ENCODE peak calls at places on chromosomes 7 and 10, in five cellular contexts. P is fibroblast of the aortic adventitia; V is activated CD8-positive, alpha-beta memory T cell treated with anti-CD3 and anti-CD28 coated beads, Interleukin-2, amount 50 U/mL, for 4 hours; B is SK-N-SH; E is neural progenitor cell. C is an unnamed sample.

GRCh38 chr7:99631311-99632109 is 14.8 kb downstream of the ZSCAN25 start:
- DNase-seq in P (peak), V (peak), B (no peak), E (peak), C (no peak)

GRCh38 chr10:6667679-6668270 is 87.7 kb upstream of the PRKCQ start:
- DNase-seq in P (peak), V (peak), B (peak), E (peak), C (peak)

GRCh38 chr7:2172311-2173183 is 60.2 kb downstream of the MAD1L1 start:
- DNase-seq in P (peak), V (no peak), B (peak), E (no peak), C (no peak)

GRCh38 chr7:81816312-81816711 is 46.5 kb upstream of the HGF start:
- DNase-seq in P (no peak), V (no peak), B (peak), E (no peak), C (no peak)

GRCh38 chr10:59361659-59362183 is 628 bp downstream of the FAM13C start:
- DNase-seq in P (no peak), V (no peak), B (no peak), E (no peak), C (no peak)

GRCh38 chr10:106780593-106781088 is 383.9 kb downstream of the SORCS1 start:
- DNase-seq in P (no peak), V (no peak), B (no peak), E (no peak), C (no peak)

GRCh38 chr7:3289996-3290395 is 11.1 kb upstream of the SDK1 start:
- DNase-seq in P (peak), V (no peak), B (no peak), E (no peak), C (no peak)

GRCh38 chr10:12103743-12104142 is 25.7 kb upstream of the SEC61A2 start:
- DNase-seq in P (no peak), V (no peak), B (no peak), E (no peak), C (no peak)

GRCh38 chr10:71548494-71548846 is 151.8 kb downstream of the CDH23 start:
- DNase-seq in P (no peak), V (no peak), B (no peak), E (peak), C (peak)

GRCh38 chr7:30556854-30557644 is 37.6 kb upstream of the GARS1 start:
- DNase-seq in P (peak), V (no peak), B (no peak), E (peak), C (no peak)

GRCh38 chr7:2052657-2053048 is 180.1 kb downstream of the MAD1L1 start:
- DNase-seq in P (no peak), V (no peak), B (no peak), E (no peak), C (no peak)

GRCh38 chr7:85705076-85705475 is 518.2 kb upstream of the SEMA3D start:
- DNase-seq in P (no peak), V (no peak), B (no peak), E (no peak), C (no peak)

GRCh38 chr7:39085590-39086049 is 107.9 kb downstream of the POU6F2 start:
- DNase-seq in P (peak), V (no peak), B (no peak), E (peak), C (no peak)

GRCh38 chr10:60747817-60748469 is 30.3 kb upstream of the CDK1 start:
- DNase-seq in P (no peak), V (no peak), B (no peak), E (no peak), C (no peak)

GRCh38 chr7:74625446-74625845 is 32.1 kb upstream of the GTF2I start:
- DNase-seq in P (peak), V (no peak), B (no peak), E (no peak), C (peak)

GRCh38 chr7:47478926-47479791 is 102.8 kb downstream of the TNS3 start:
- DNase-seq in P (no peak), V (no peak), B (no peak), E (no peak), C (no peak)

C was measured in NAMALWA.